ENCODE peak calls at places on chromosome 14, in seven cellular contexts. I is AG04450, P is astrocyte of the spinal cord, S is tibial nerve, R is keratinocyte, C is retinal pigment epithelial cell, Q is cardiac fibroblast. L is an unnamed sample.

GRCh38 chr14:53953002-53953827 is 3.4 kb downstream of the BMP4 start:
- DNase-seq in I (peak; percentile 32), C (no peak), S (peak; percentile 80), R (no peak), Q (peak; percentile 71), P (peak; percentile 91), L (no peak)

GRCh38 chr14:39015360-39015961 is 87.6 kb downstream of the SEC23A start:
- DNase-seq in S (no peak), I (no peak), C (no peak), R (no peak), P (peak; percentile 58), Q (peak; percentile 71), L (no peak)

GRCh38 chr14:77301103-77301502 is 19.6 kb downstream of the POMT2 start:
- DNase-seq in R (peak; percentile 62), S (peak; percentile 85), I (peak; percentile 63), P (peak; percentile 88), C (no peak), Q (peak; percentile 93), L (peak; percentile 90)

GRCh38 chr14:67934087-67934486 is 114.5 kb downstream of the RAD51B start:
- DNase-seq in Q (peak; percentile 89), R (peak; percentile 28), I (peak; percentile 55), P (peak; percentile 86), C (peak; percentile 81), S (peak; percentile 54), L (no peak)

GRCh38 chr14:72049462-72049861 is 117.2 kb downstream of the RGS6 start:
- DNase-seq in S (no peak), P (no peak), Q (no peak), C (no peak), R (no peak), I (no peak), L (no peak)

GRCh38 chr14:71532349-71532748 is 399.9 kb upstream of the RGS6 start:
- DNase-seq in R (no peak), Q (peak; percentile 86), P (peak; percentile 91), C (no peak), S (peak; percentile 30), I (no peak), L (no peak)

GRCh38 chr14:57820581-57820980 is 45.3 kb downstream of the SLC35F4 start:
- DNase-seq in Q (no peak), I (no peak), R (no peak), C (no peak), S (no peak), P (no peak), L (no peak)

GRCh38 chr14:50067723-50068495 is 48.5 kb downstream of the VCPKMT start:
- DNase-seq in R (no peak), I (no peak), S (no peak), Q (peak; percentile 89), C (no peak), P (peak; percentile 89), L (no peak)

GRCh38 chr14:34989762-34990161 is 7.0 kb downstream of the SRP54 start:
- DNase-seq in I (no peak), P (no peak), R (no peak), Q (no peak), C (no peak), S (no peak), L (no peak)

GRCh38 chr14:21852061-21852664 is 178.5 kb upstream of the OR4E1 start:
- DNase-seq in Q (peak; percentile 27), P (peak; percentile 27), I (no peak), C (no peak), S (peak; percentile 35), R (no peak), L (peak; percentile 27)

DNA sequence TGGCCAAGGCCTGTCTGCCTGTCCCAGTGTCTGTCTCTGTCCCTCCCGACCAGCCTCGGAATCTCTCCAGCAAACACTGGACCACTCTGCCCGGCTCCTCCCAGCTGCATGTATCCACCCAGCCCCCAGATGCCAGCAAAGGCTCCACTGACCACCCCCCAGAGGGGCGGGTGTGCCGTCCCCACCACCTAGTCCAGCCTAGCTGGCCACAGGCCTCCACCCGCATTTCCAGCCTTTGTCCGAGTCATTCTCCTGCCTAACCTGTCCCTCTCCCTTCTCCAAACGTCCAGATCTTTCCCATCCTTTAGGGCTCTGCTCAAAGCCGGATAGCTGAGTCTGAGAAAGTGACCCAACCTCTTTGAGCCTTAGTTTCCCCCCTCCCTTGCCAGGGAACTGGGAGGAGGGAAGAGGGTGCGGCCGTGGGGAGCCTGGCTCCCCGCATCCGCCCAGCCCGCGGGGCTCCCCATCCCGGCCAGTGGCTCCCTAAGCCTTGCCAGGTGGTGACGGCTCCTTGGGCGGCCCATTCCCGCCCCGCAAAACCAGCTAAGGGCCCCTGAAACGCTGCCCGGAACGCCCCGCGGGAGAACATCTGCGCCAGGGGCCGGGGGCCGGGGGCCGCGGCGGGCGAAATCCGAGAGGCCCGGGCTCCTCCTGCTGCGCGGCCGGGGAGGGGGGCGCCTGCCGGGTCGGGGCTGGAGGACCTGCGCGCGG is 34.6 kb upstream of the ANKRD9 start:
- DNase-seq in P (no peak), S (no peak), I (no peak), Q (no peak), C (no peak), R (no peak), L (peak; percentile 70)
- H3K4me3 ChIP-seq in P (no peak overlapping the region), S (no peak overlapping the region), I (no peak overlapping the region), Q (no peak overlapping the region), C (no peak overlapping the region), R (no peak overlapping the region), L (peak overlapping the region; percentile 19)

GRCh38 chr14:69339426-69339825 is 58.7 kb downstream of the ERH start:
- DNase-seq in R (no peak), I (no peak), Q (no peak), C (no peak), S (no peak), P (no peak), L (no peak)
- H3K4me3 ChIP-seq in R (no peak overlapping the region), I (no peak overlapping the region), Q (no peak overlapping the region), C (no peak overlapping the region), S (no peak overlapping the region), P (no peak overlapping the region), L (no peak overlapping the region)

GRCh38 chr14:99971929-99972747 is 93.1 kb upstream of the EVL start:
- DNase-seq in S (no peak), C (no peak), Q (peak; percentile 23), R (no peak), I (no peak), P (peak; percentile 6), L (no peak)

GRCh38 chr14:99975190-99975589 is 90.0 kb upstream of the EVL start:
- DNase-seq in P (no peak), R (no peak), I (no peak), Q (no peak), S (no peak), C (no peak), L (no peak)

GRCh38 chr14:99971087-99971928 is 93.9 kb upstream of the EVL start:
- DNase-seq in I (peak; percentile 34), Q (peak; percentile 82), R (peak; percentile 23), S (peak; percentile 79), P (peak; percentile 83), C (peak; percentile 38), L (peak; percentile 91)

GRCh38 chr14:99969673-99970322 is 95.4 kb upstream of the EVL start:
- DNase-seq in S (no peak), R (no peak), Q (no peak), I (no peak), C (no peak), P (no peak), L (no peak)

GRCh38 chr14:99972748-99973466 is 92.3 kb upstream of the EVL start:
- DNase-seq in C (no peak), S (no peak), Q (peak; percentile 28), R (no peak), I (no peak), P (no peak), L (no peak)
- H3K4me3 ChIP-seq in C (peak overlapping the region; percentile 78), S (peak overlapping the region; percentile 90), Q (peak overlapping the region; percentile 84), R (peak overlapping the region; percentile 76), I (peak overlapping the region; percentile 85), P (peak overlapping the region; percentile 80), L (peak overlapping the region; percentile 76)

GRCh38 chr14:95710106-95710505 is 3.8 kb downstream of the TCL1A start:
- DNase-seq in R (no peak), I (no peak), C (no peak), Q (no peak), P (no peak), S (no peak), L (no peak)

GRCh38 chr14:95712398-95712797 is 1.5 kb downstream of the TCL1A start:
- DNase-seq in R (no peak), Q (no peak), C (no peak), I (no peak), P (no peak), S (no peak), L (no peak)

GRCh38 chr14:95707327-95707726 is 6.6 kb downstream of the TCL1A start:
- DNase-seq in S (no peak), C (no peak), Q (no peak), R (no peak), I (no peak), P (no peak), L (no peak)

GRCh38 chr14:95713596-95714371 is at the start of gene TCL1A:
- DNase-seq in P (no peak), Q (no peak), I (no peak), S (no peak), C (no peak), R (no peak), L (no peak)

DNA sequence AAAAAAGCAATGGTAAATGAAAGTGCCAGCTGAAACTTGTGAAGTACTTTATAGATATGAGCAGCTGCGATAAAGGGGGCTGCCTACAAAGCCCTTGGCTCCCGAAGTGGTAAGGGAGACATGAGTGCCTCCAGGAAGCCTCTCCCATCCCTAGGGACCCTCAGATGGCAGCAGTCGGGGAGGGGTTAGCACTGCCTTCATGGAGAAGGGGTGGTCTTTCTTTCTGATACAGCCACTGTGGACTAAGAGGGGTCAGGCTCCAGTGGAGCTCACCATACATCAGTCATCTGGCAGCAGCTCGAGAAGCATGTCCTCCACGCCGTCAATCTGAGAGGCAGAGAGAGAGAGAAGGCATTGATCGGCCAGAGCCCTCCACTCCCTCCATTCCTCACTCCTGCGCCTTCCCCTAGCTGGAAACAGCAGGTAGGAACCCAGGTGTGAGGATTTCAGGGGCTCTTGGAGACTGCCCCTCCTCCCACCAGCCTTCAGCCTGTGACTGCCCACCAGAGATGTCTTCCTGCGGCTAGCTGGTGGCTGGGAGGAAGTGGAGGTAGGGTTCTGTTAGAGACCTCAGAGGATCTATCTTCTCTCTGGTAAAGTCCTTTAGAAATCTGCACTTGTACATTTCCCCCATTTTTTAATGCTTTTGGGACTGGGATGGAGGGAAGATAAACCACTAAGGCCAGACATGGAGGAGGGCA is 2.3 kb downstream of the TCL1A start:
- DNase-seq in Q (no peak), P (no peak), R (no peak), I (no peak), C (no peak), S (no peak), L (no peak)
- H3K4me3 ChIP-seq in Q (no peak overlapping the region), P (no peak overlapping the region), R (no peak overlapping the region), I (no peak overlapping the region), C (no peak overlapping the region), S (no peak overlapping the region), L (no peak overlapping the region)

L was measured in H1.